ENCODE peak calls at places on chromosomes 16 and 17, in eight cellular contexts. H is mucosa of descending colon, I is astrocyte of the cerebellum, J is heart right ventricle, Y is AG04450, Z is neural progenitor cell, B is thoracic aorta, X is gastrocnemius medialis. L is an unnamed sample.

GRCh38 chr17:18025596-18026407 is 13.2 kb downstream of the ATPAF2 start:
- DNase-seq in H (no peak), I (no peak), J (no peak), Y (no peak), Z (no peak), B (no peak), X (no peak), L (no peak)

GRCh38 chr17:55301521-55302406 is 37.0 kb downstream of the HLF start:
- DNase-seq in H (no peak), I (no peak), J (no peak), Y (no peak), Z (no peak), B (no peak), X (no peak), L (no peak)

GRCh38 chr17:73203135-73203787 is 10.4 kb downstream of the COG1 start:
- DNase-seq in H (no peak), I (no peak), J (no peak), Y (no peak), Z (no peak), B (no peak), X (no peak), L (no peak)

GRCh38 chr17:27446569-27447301 is 9.5 kb upstream of the KSR1 start:
- DNase-seq in H (no peak), I (peak; percentile 83), J (no peak), Y (peak; percentile 99), Z (no peak), B (no peak), X (no peak), L (peak; percentile 98)

GRCh38 chr16:58267524-58268243 is 27.1 kb downstream of the PRSS54 start:
- DNase-seq in H (no peak), I (no peak), J (no peak), Y (no peak), Z (no peak), B (no peak), X (no peak), L (no peak)

GRCh38 chr16:73152731-73153130 is 104.8 kb upstream of the ZFHX3 start:
- DNase-seq in H (no peak), I (no peak), J (no peak), Y (no peak), Z (peak; percentile 88), B (no peak), X (no peak), L (no peak)

GRCh38 chr17:57600092-57600491 is 145.0 kb downstream of the CCDC182 start:
- DNase-seq in H (no peak), I (no peak), J (no peak), Y (no peak), Z (no peak), B (no peak), X (no peak), L (no peak)

GRCh38 chr17:50209133-50209471 is 7.7 kb upstream of the COL1A1 start:
- DNase-seq in H (no peak), I (no peak), J (no peak), Y (no peak), Z (no peak), B (no peak), X (no peak), L (no peak)

GRCh38 chr17:45410144-45411091 is 22.3 kb downstream of the ARHGAP27 start:
- DNase-seq in H (peak; percentile 62), I (no peak), J (no peak), Y (no peak), Z (no peak), B (no peak), X (no peak), L (no peak)

GRCh38 chr17:58121925-58122324 is 26.3 kb upstream of the OR4D1 start:
- DNase-seq in H (no peak), I (peak; percentile 27), J (no peak), Y (no peak), Z (peak; percentile 54), B (no peak), X (no peak), L (peak; percentile 25)

GRCh38 chr17:61349350-61349749 is 50.3 kb upstream of the TBX2 start:
- DNase-seq in H (no peak), I (no peak), J (no peak), Y (no peak), Z (no peak), B (no peak), X (no peak), L (no peak)

GRCh38 chr17:65916425-65916824 is 275.5 kb downstream of the CEP112 start:
- DNase-seq in H (no peak), I (no peak), J (no peak), Y (no peak), Z (no peak), B (no peak), X (no peak), L (no peak)

GRCh38 chr16:83995756-83996155 is 27.7 kb downstream of the NECAB2 start:
- DNase-seq in H (peak; percentile 49), I (peak; percentile 12), J (peak; percentile 30), Y (no peak), Z (peak; percentile 90), B (no peak), X (no peak), L (peak; percentile 21)

GRCh38 chr17:76492989-76493501 is 8.2 kb downstream of the RHBDF2 start:
- DNase-seq in H (peak; percentile 68), I (peak; percentile 13), J (peak; percentile 62), Y (peak; percentile 68), Z (no peak), B (no peak), X (peak; percentile 63), L (peak; percentile 75)

GRCh38 chr17:76493505-76494167 is 7.6 kb downstream of the RHBDF2 start:
- DNase-seq in H (peak; percentile 50), I (no peak), J (peak; percentile 24), Y (no peak), Z (no peak), B (no peak), X (no peak), L (no peak)

GRCh38 chr17:76490112-76490710 is 11.0 kb downstream of the RHBDF2 start:
- DNase-seq in H (no peak), I (no peak), J (peak; percentile 8), Y (no peak), Z (no peak), B (no peak), X (no peak), L (no peak)

GRCh38 chr17:76491271-76492184 is 9.7 kb downstream of the RHBDF2 start:
- DNase-seq in H (peak; percentile 47), I (no peak), J (peak; percentile 32), Y (no peak), Z (no peak), B (no peak), X (no peak), L (no peak)

DNA sequence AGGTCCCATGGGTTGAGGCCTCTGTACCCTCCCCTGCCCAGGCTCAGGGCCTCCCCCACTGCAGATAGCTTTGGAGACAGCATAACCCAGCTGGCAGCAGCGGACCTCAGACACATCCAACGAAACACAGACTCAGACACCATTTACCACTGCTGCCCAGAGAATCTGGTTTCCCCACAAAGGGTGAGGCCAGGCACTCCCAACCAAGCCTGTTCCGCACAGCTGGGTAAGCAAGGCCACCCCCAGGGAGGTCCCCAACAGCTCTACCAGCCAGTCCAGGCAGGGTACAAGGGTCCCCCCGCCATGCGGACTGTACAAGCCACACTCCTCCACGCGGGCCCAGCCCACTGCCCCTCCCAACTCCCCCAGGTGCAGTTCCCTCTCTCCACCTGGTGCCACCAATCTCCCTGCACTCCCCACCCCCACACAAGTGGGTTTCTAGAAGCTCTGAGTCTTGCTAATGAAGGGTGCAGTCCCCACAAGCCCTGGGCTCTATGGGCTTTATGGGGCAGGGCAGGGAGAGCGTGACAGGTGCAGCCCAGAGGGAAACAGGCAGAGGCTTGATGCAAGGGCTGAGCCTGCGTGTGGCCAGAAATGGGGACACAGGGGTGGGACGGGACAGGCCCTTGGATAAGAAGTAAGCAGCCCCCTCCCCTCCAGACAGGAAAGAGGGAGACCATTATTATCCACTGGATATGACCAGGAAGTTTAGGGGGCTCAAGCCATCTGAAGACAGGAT is 8.8 kb downstream of the RHBDF2 start:
- DNase-seq in H (peak; percentile 78), I (no peak), J (peak; percentile 28), Y (no peak), Z (no peak), B (no peak), X (no peak), L (no peak)
- H3K4me3 ChIP-seq in H (no peak overlapping the region), I (no peak overlapping the region), J (peak overlapping the region; percentile 2), Y (peak overlapping the region; percentile 10), Z (no peak overlapping the region), B (peak overlapping the region; percentile 40), X (no peak overlapping the region), L (peak overlapping the region; percentile 32)

DNA sequence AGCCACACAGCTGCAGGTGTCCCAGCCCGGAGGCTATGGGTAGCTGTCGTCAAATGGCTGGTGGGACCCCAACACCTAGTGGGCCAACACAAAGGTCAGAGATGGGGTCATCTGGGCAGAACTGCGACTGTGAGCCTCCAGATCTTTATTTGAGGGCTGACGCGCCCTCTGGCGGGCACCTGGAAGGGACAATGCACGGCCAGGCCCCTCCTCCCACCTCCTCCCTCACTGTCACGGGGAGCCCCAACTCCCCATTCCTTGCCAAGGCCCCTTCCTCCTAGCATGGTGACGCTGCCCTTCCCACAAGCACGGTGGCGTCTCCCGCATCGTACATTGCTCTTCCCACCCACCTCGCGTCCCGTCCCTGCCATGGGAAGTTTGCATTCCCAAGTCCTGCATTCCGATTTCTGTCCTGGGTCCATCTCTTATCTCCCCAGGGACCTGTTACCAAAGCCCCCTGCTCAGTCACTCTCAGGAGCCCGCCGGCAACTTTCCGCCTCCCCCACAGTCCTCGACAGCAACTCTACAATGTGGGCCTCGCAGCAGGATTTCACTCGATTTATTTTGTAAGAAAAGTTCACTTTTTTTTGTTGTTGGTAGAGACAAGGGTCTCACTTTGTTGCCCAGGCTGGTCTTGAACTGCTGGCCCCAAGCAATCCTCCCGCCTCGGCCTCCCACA is 1.0 kb downstream of the TLE7 start:
- DNase-seq in H (no peak), I (no peak), J (no peak), Y (no peak), Z (peak; percentile 54), B (no peak), X (no peak), L (no peak)
- TF ChIP-seq CTCF in H (no peak), I (no peak), J (no peak), Y (no peak), Z (peak; percentile 58), B (no peak), X (no peak), L (peak; percentile 35)

DNA sequence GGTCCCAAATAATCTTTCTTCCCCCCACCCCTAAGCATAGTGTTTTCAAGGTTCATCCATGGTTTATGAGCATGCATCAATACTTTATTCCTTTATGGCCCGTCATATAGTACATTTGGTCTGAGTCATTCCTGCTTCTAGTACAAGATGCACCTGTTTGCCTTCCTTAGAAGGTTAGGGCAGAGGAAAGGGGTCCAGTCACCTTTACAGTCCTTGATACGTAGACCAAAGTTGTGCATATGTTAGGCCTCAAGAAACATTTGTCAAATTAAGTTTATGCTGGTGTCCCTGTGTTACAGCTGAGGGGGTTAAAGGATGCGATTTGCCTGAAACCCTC is 1.4 kb downstream of the CYB5D2 start:
- DNase-seq in H (no peak), I (no peak), J (no peak), Y (no peak), Z (no peak), B (no peak), X (no peak), L (no peak)
- H3K4me3 ChIP-seq in H (no peak overlapping the region), I (peak overlapping the region; percentile 86), J (peak overlapping the region; percentile 77), Y (peak overlapping the region; percentile 78), Z (peak overlapping the region; percentile 94), B (peak overlapping the region; percentile 98), X (peak overlapping the region; percentile 96), L (peak overlapping the region; percentile 91)

DNA sequence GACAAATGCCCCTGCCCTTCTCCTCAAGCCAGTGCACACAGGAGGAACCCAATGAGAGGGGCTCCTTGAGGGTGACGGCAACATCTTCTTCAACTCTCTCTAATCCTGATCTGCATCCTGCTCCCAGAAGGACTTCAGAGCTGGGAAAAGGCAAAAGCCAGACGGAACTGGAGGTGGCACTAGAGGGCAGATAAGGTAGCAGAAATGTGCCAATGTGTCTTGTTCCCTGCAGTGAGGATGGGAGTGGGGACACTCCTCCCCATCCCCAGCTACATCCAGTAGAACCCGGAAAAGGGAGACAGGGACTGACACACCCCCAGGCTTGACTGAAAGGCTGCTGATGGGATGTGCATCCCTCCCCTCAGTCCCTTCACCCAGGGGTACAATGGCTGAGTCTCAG is 28.5 kb downstream of the SRCIN1 start:
- DNase-seq in H (no peak), I (no peak), J (no peak), Y (no peak), Z (no peak), B (no peak), X (no peak), L (no peak)
- TF ChIP-seq CTCF in H (no peak), I (no peak), J (no peak), Y (no peak), Z (peak; percentile 19), B (no peak), X (no peak), L (no peak)

L was measured in brain microvascular endothelial cell.